ENCODE peak calls at places on chromosomes 13 and 19, in five cellular contexts. H is fibroblast of the aortic adventitia, G is lower lobe of right lung, Z is hepatocyte, D is AG10803. M is an unnamed sample.

GRCh38 chr19:4369888-4370260 is 26.5 kb downstream of the MPND start:
- DNase-seq in H (no peak), Z (no peak), D (peak; percentile 65), G (peak; percentile 74), M (peak; percentile 32)

GRCh38 chr13:86907116-86907515 is 764.1 kb upstream of the SLITRK5 start:
- DNase-seq in G (no peak), D (no peak), Z (no peak), H (no peak), M (peak; percentile 39)

GRCh38 chr13:74570834-74571233 is 436.6 kb upstream of the KLF12 start:
- DNase-seq in G (no peak), Z (no peak), H (peak; percentile 80), D (peak; percentile 58), M (peak; percentile 91)

GRCh38 chr19:50894478-50895356 is 16.5 kb downstream of the KLK4 start:
- DNase-seq in D (no peak), G (no peak), Z (no peak), H (no peak), M (no peak)

GRCh38 chr19:15562861-15563260 is 52.2 kb upstream of the CYP4F8 start:
- DNase-seq in Z (no peak), D (peak; percentile 43), G (no peak), H (peak; percentile 3), M (no peak)

GRCh38 chr19:49539192-49539952 is 11.6 kb downstream of the RCN3 start:
- DNase-seq in H (no peak), D (no peak), Z (no peak), G (no peak), M (no peak)

GRCh38 chr13:93965587-93965986 is 513.9 kb downstream of the DCT start:
- DNase-seq in H (no peak), G (no peak), D (no peak), Z (no peak), M (no peak)

GRCh38 chr13:43432948-43433347 is 353.8 kb downstream of the ENOX1 start:
- DNase-seq in H (no peak), G (no peak), D (peak; percentile 54), Z (no peak), M (no peak)

GRCh38 chr13:73065665-73066350 is 7.0 kb downstream of the KLF5 start:
- DNase-seq in H (no peak), Z (peak; percentile 59), G (no peak), D (no peak), M (no peak)

GRCh38 chr13:95494082-95494681 is 58.3 kb upstream of the CLDN10 start:
- DNase-seq in G (no peak), D (peak; percentile 63), Z (peak; percentile 66), H (peak; percentile 83), M (peak; percentile 86)

GRCh38 chr19:18109731-18110671 is 12.4 kb downstream of the MAST3 start:
- DNase-seq in D (no peak), Z (peak; percentile 81), G (peak; percentile 85), H (no peak), M (no peak)

GRCh38 chr19:38711726-38712153 is 32.5 kb downstream of the CAPN12 start:
- DNase-seq in Z (no peak), G (peak; percentile 73), D (peak; percentile 87), H (peak; percentile 92), M (peak; percentile 96)

GRCh38 chr13:100751826-100752225 is 77.2 kb upstream of the TMTC4 start:
- DNase-seq in H (no peak), Z (no peak), G (no peak), D (no peak), M (no peak)

DNA sequence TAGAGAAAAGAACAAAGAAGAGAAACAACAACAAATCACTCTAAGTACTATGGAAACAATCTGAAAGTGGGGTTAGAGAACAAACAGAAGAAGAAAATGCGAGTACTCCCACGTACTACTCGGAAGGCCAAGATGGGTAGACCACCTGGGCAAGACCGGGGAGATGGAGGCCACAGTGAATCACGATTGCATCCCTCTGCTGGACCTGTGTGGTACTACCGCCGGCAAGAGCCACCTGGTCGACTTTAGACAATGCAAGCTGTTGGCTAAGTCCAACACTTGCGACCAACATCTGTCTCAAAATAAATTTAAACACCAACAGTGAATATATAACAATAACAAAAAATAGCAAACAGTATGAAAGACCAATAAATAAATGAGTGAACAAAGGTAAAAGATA is 45.5 kb upstream of the ZNF91 start:
- DNase-seq in Z (no peak), D (no peak), H (no peak), G (no peak), M (no peak)
- TF ChIP-seq CTCF in Z (no peak), D (peak; percentile 27), H (peak; percentile 47), G (peak; percentile 22), M (peak; percentile 53)

DNA sequence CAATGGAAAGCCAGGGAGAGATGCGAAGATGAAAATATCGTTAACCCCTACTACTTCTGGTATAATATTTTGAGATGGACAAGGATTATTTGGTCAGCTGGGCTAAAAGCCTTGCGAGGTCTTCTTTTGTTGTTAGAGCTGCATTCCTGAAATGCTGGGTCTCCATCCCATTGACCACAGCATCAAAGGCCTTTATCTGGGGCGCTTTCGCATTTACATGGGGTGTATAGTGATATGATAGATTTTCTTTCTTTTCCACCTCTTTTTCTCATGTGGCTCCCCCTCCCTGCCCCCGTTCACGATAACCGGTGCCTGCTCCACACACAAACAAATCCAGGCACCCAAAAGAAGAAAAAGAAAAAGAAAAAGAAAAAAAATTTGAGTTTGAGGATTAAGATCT is 77.5 kb downstream of the ZNF536 start:
- DNase-seq in Z (no peak), G (no peak), H (no peak), D (peak; percentile 13), M (peak; percentile 1)
- H3K4me3 ChIP-seq in Z (no peak overlapping the region), G (no peak overlapping the region), H (no peak overlapping the region), D (peak overlapping the region; percentile 61), M (no peak overlapping the region)

GRCh38 chr19:790971-791604 is 6.2 kb upstream of the PTBP1 start:
- DNase-seq in Z (no peak), G (no peak), D (no peak), H (no peak), M (no peak)

GRCh38 chr19:789473-790052 is 7.7 kb upstream of the PTBP1 start:
- DNase-seq in H (no peak), Z (no peak), D (peak; percentile 35), G (no peak), M (no peak)

GRCh38 chr19:788821-789472 is 8.3 kb upstream of the PTBP1 start:
- DNase-seq in Z (no peak), D (peak; percentile 54), H (no peak), G (no peak), M (no peak)

GRCh38 chr19:784541-784940 is 12.7 kb upstream of the PTBP1 start:
- DNase-seq in H (no peak), G (no peak), Z (peak; percentile 2), D (no peak), M (no peak)

GRCh38 chr19:787551-787950 is 9.7 kb upstream of the PTBP1 start:
- DNase-seq in G (no peak), D (no peak), Z (no peak), H (no peak), M (no peak)
- TF ChIP-seq CTCF in G (no peak), D (no peak), Z (no peak), H (no peak), M (no peak)

DNA sequence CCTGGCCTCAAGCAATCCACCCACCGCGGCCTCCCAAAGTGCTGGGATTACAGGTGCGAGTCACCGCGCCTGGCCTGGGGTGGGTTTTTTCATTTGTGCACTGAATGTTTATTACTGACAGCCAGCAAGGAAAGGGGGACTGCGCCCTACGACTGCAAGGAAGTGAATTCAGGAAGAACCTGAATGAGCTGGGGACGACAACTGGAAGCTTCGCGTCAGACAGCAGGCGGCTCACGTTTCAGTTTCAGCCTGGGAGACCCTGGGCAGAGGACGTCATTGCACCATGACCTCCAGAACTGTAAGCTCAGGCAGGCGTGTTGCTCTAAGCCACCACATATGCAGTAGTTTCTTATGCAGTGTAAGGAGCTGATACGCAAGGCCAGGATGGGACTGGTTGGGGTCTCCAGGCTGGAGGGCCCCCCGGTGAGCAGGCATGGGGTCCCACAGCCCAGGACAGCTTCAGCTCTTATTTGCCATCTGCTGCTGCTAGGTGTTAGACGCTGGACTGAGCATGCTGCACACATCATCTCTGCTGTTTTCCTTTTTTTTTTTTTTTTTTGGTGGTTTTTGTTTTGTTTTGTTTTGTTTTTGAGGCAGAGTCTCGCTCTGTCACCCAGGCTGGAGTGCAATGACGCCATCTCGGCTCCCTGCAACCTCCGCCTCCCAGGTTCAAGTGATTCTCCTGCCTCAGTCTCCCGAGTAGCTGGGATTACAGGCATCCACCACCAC is 66.6 kb downstream of the GADD45B start:
- DNase-seq in G (peak; percentile 55), H (no peak), D (no peak), Z (no peak), M (peak; percentile 88)
- H3K4me3 ChIP-seq in G (no peak overlapping the region), H (no peak overlapping the region), D (no peak overlapping the region), Z (no peak overlapping the region), M (no peak overlapping the region)

GRCh38 chr19:12833418-12833746 is 997 bp downstream of the RTBDN start:
- DNase-seq in H (no peak), D (no peak), G (no peak), Z (no peak), M (no peak)

GRCh38 chr19:12834418-12834943 is at the start of gene RTBDN:
- DNase-seq in G (no peak), D (no peak), Z (no peak), H (no peak), M (no peak)

GRCh38 chr19:12834976-12835757 is 788 bp upstream of the RTBDN start:
- DNase-seq in G (peak; percentile 57), Z (peak; percentile 51), D (no peak), H (no peak), M (no peak)

GRCh38 chr19:12836529-12836863 is 1.8 kb upstream of the MAST1 start:
- DNase-seq in H (no peak), D (no peak), Z (no peak), G (no peak), M (no peak)

DNA sequence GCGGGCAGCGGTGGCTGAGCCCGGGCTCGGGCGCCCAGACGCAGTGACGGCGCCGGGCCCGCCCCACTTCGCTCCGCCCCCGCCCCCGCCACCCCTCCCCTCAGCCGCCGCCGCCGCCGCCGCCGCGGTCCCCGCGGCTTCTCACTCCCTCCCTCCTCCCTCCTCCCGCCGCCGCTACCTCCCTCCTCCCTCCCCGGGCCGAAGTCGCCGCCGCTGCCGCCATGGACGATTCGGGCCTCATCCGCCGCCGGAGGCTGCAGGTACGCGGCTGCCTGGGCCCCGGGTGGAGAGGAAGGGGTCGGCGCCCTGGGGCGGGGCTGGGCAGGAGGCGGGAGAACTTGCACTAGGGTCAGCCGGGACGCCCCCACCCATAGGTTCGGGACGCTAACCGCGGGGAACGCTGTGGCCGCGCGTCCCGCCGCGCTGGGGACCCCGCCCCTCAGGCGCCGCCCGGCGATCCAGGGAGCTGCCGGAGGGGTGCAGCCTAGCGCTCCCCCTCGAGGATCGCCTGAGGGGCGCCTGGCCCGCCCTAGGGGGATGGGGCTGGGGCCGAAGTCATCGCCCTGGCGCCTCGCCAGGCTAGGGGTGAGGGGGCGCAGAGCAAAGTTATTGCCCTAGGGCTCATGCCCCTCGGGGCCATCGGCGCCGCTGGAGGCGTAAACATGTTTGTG is 497 bp downstream of the RTBDN start:
- DNase-seq in Z (peak; percentile 56), D (no peak), H (no peak), G (no peak), M (no peak)
- TF ChIP-seq CTCF in Z (no peak), D (no peak), H (no peak), G (no peak), M (no peak)

GRCh38 chr13:114124486-114124885 is 7.9 kb downstream of the RASA3 start:
- DNase-seq in H (no peak), Z (no peak), D (no peak), G (no peak), M (no peak)

GRCh38 chr13:114123876-114124275 is 8.5 kb downstream of the RASA3 start:
- DNase-seq in H (no peak), Z (no peak), D (no peak), G (no peak), M (no peak)

GRCh38 chr13:114121496-114122466 is 10.6 kb downstream of the RASA3 start:
- DNase-seq in G (no peak), H (no peak), Z (no peak), D (no peak), M (no peak)

GRCh38 chr13:114123448-114123847 is 9.0 kb downstream of the RASA3 start:
- DNase-seq in D (no peak), Z (no peak), H (no peak), G (no peak), M (no peak)

GRCh38 chr13:114122591-114123211 is 9.7 kb downstream of the RASA3 start:
- DNase-seq in G (peak; percentile 44), Z (no peak), D (no peak), H (no peak), M (no peak)
- H3K4me3 ChIP-seq in G (no peak overlapping the region), Z (no peak overlapping the region), D (no peak overlapping the region), H (no peak overlapping the region), M (no peak overlapping the region)

M was measured in choroid plexus epithelial cell.